ENCODE peak calls at places on chromosome 17, in five cellular contexts. E, L, P, D and Q are unnamed samples.

GRCh38 chr17:49817993-49818392 is 29.5 kb downstream of the KAT7 start:
- DNase-seq in E (no peak), L (no peak), D (no peak), P (no peak), Q (no peak)

GRCh38 chr17:77315551-77316190 is 174.9 kb downstream of the SEC14L1 start:
- DNase-seq in P (no peak), D (peak; percentile 6), L (no peak), E (no peak), Q (no peak)

GRCh38 chr17:56297142-56297541 is 143.9 kb downstream of the ANKFN1 start:
- DNase-seq in D (peak; percentile 96), L (no peak), P (no peak), E (no peak), Q (no peak)

GRCh38 chr17:50830994-50831393 is 4.4 kb upstream of the WFIKKN2 start:
- DNase-seq in E (no peak), D (no peak), P (no peak), L (no peak), Q (no peak)

GRCh38 chr17:35540589-35541404 is 3.3 kb upstream of the SLFN12L start:
- DNase-seq in D (peak; percentile 54), L (no peak), E (no peak), P (no peak), Q (no peak)

GRCh38 chr17:77726549-77726957 is 231.9 kb upstream of the TNRC6C start:
- DNase-seq in L (no peak), E (no peak), P (no peak), D (no peak), Q (no peak)

GRCh38 chr17:78448356-78448993 is 70.0 kb downstream of the PGS1 start:
- DNase-seq in D (no peak), L (no peak), P (no peak), E (no peak), Q (no peak)

GRCh38 chr17:47291242-47291873 is 32.4 kb upstream of the EFCAB13 start:
- DNase-seq in P (peak; percentile 28), D (no peak), E (no peak), L (no peak), Q (peak; percentile 23)

GRCh38 chr17:47280072-47280811 is 26.6 kb downstream of the ITGB3 start:
- DNase-seq in L (no peak), D (no peak), P (no peak), E (no peak), Q (no peak)

GRCh38 chr17:77783991-77784820 is 174.3 kb upstream of the TNRC6C start:
- DNase-seq in P (no peak), L (no peak), D (no peak), E (no peak), Q (no peak)

GRCh38 chr17:8975091-8975707 is 9.7 kb upstream of the PIK3R5 start:
- DNase-seq in D (no peak), L (no peak), E (no peak), P (peak; percentile 7), Q (no peak)

GRCh38 chr17:42937712-42938596 is 26.3 kb downstream of the AARSD1 start:
- DNase-seq in E (no peak), P (peak; percentile 73), D (peak; percentile 53), L (no peak), Q (peak; percentile 49)

GRCh38 chr17:6415616-6416015 is 19.3 kb downstream of the AIPL1 start:
- DNase-seq in L (no peak), D (no peak), P (no peak), E (no peak), Q (no peak)

GRCh38 chr17:68431661-68432071 is 25.6 kb downstream of the WIPI1 start:
- DNase-seq in L (no peak), P (peak; percentile 73), E (no peak), D (no peak), Q (peak; percentile 43)